ENCODE peak calls at places on chromosomes 7 and 10, in four cellular contexts. M is A549, D is H1, X is K562. F is an unnamed sample.

GRCh38 chr7:113175525-113176097 is 57.3 kb upstream of the SMIM30 start:
- DNase-seq in X (no peak), D (no peak), M (no peak), F (no peak)

GRCh38 chr10:4650109-4650508 is 175.9 kb upstream of the AKR1E2 start:
- DNase-seq in X (no peak), D (no peak), M (no peak), F (no peak)

GRCh38 chr7:128152721-128153120 is 88.4 kb upstream of the LEP start:
- DNase-seq in M (no peak), X (no peak), D (peak), F (no peak)

GRCh38 chr7:130699686-130700085 is 13.3 kb upstream of the TSGA13 start:
- DNase-seq in M (peak), X (no peak), D (no peak), F (no peak)

GRCh38 chr7:17646181-17646956 is 293.9 kb downstream of the SNX13 start:
- DNase-seq in X (no peak), D (no peak), M (peak), F (no peak)

GRCh38 chr10:62443866-62444265 is 69.7 kb downstream of the ZNF365 start:
- DNase-seq in D (no peak), X (no peak), M (no peak), F (no peak)

GRCh38 chr7:85150624-85151023 is 36.2 kb downstream of the SEMA3D start:
- DNase-seq in D (no peak), X (no peak), M (no peak), F (no peak)

GRCh38 chr10:102504179-102504975 is 605 bp downstream of the SUFU start:
- DNase-seq in D (peak), M (no peak), X (peak), F (no peak)

GRCh38 chr7:24793982-24794648 is 36.9 kb upstream of the GSDME start:
- DNase-seq in D (no peak), X (no peak), M (no peak), F (no peak)

GRCh38 chr7:116532102-116532501 is 7.3 kb downstream of the CAV1 start:
- DNase-seq in D (no peak), M (no peak), X (no peak), F (no peak)

GRCh38 chr10:24485299-24485698 is 238.4 kb downstream of the ARHGAP21 start:
- DNase-seq in M (no peak), X (no peak), D (no peak), F (no peak)

GRCh38 chr10:34131152-34131551 is 683.9 kb downstream of the PARD3 start:
- DNase-seq in M (no peak), D (no peak), X (no peak), F (no peak)

GRCh38 chr10:16195178-16195769 is 241.5 kb upstream of the PTER start:
- DNase-seq in D (no peak), M (no peak), X (no peak), F (no peak)

GRCh38 chr7:124603066-124603465 is 162.5 kb downstream of the GPR37 start:
- DNase-seq in X (no peak), D (no peak), M (no peak), F (no peak)

GRCh38 chr7:70380315-70381027 is 751.5 kb upstream of the GALNT17 start:
- DNase-seq in M (no peak), X (no peak), D (no peak), F (no peak)

GRCh38 chr10:102769375-102770107 is 25.8 kb downstream of the WBP1L start:
- DNase-seq in D (no peak), X (no peak), M (peak), F (peak)

GRCh38 chr10:101897633-101898032 is 54.0 kb upstream of the KCNIP2 start:
- DNase-seq in M (no peak), D (no peak), X (no peak), F (no peak)

GRCh38 chr7:76509931-76510877 is at the start of gene UPK3B:
- DNase-seq in M (peak), D (peak), X (no peak), F (no peak)

GRCh38 chr7:139673230-139673629 is 104.6 kb downstream of the HIPK2 start:
- DNase-seq in M (no peak), D (no peak), X (no peak), F (no peak)

GRCh38 chr7:124155400-124156022 is 122.6 kb upstream of the TMEM229A start:
- DNase-seq in D (no peak), M (peak), X (no peak), F (peak)

GRCh38 chr7:132428247-132428919 is 147.9 kb downstream of the PLXNA4 start:
- DNase-seq in M (no peak), D (no peak), X (no peak), F (no peak)

GRCh38 chr7:45221896-45222604 is 64.5 kb downstream of the RAMP3 start:
- DNase-seq in X (no peak), D (no peak), M (no peak), F (no peak)

GRCh38 chr10:131556897-131557500 is 245.5 kb upstream of the TCERG1L start:
- DNase-seq in D (no peak), X (no peak), M (no peak), F (no peak)

GRCh38 chr7:120272261-120272895 is 597 bp upstream of the KCND2 start:
- DNase-seq in D (peak), X (peak), M (peak), F (peak)

GRCh38 chr7:37494940-37495339 is 46.3 kb upstream of the ELMO1 start:
- DNase-seq in D (no peak), M (no peak), X (no peak), F (no peak)

GRCh38 chr10:132489053-132489703 is 48.4 kb upstream of the INPP5A start:
- DNase-seq in X (no peak), D (no peak), M (no peak), F (no peak)

GRCh38 chr7:129875745-129876411 is 76.9 kb downstream of the UBE2H start:
- DNase-seq in D (no peak), X (peak), M (peak), F (no peak)

GRCh38 chr7:25754751-25755150 is 397.2 kb upstream of the NFE2L3 start:
- DNase-seq in M (no peak), D (no peak), X (no peak), F (no peak)

GRCh38 chr7:123431075-123431614 is 103.2 kb downstream of the IQUB start:
- DNase-seq in D (no peak), X (no peak), M (no peak), F (no peak)

GRCh38 chr7:100933735-100934134 is 15.6 kb upstream of the MUC3A start:
- DNase-seq in X (peak), D (peak), M (no peak), F (no peak)

GRCh38 chr10:43239756-43240155 is 27.1 kb downstream of the RASGEF1A start:
- DNase-seq in M (no peak), X (no peak), D (no peak), F (no peak)

GRCh38 chr7:151429555-151430331 is 10.2 kb downstream of the CRYGN start:
- DNase-seq in M (no peak), X (no peak), D (no peak), F (no peak)

GRCh38 chr10:50033481-50033880 is 34.3 kb upstream of the WASHC2A start:
- DNase-seq in D (no peak), M (no peak), X (no peak), F (no peak)

GRCh38 chr10:120949511-120950102 is 98.4 kb downstream of the WDR11 start:
- DNase-seq in M (no peak), D (peak), X (no peak), F (no peak)

GRCh38 chr10:103983367-103983911 is 16.5 kb downstream of the SLK start:
- DNase-seq in D (no peak), M (no peak), X (no peak), F (no peak)

GRCh38 chr10:103985726-103986125 is 18.8 kb downstream of the SLK start:
- DNase-seq in X (no peak), D (no peak), M (no peak), F (no peak)

GRCh38 chr10:103982639-103983038 is 15.7 kb downstream of the SLK start:
- DNase-seq in M (peak), D (no peak), X (no peak), F (peak)

GRCh38 chr10:103990170-103990930 is 23.4 kb downstream of the SLK start:
- DNase-seq in X (no peak), D (no peak), M (no peak), F (no peak)

GRCh38 chr10:103986360-103986759 is 19.4 kb downstream of the SLK start:
- DNase-seq in X (no peak), M (no peak), D (no peak), F (no peak)
- TF ChIP-seq RNF2 in X (no peak), M (no peak), D (no peak), F (no peak)

GRCh38 chr10:91941426-91941825 is 17.9 kb downstream of the BTAF1 start:
- DNase-seq in M (no peak), D (no peak), X (no peak), F (no peak)

GRCh38 chr10:91939653-91940052 is 16.1 kb downstream of the BTAF1 start:
- DNase-seq in X (no peak), D (no peak), M (no peak), F (no peak)

GRCh38 chr10:91944880-91945630 is 21.5 kb downstream of the BTAF1 start:
- DNase-seq in M (no peak), X (no peak), D (no peak), F (no peak)
- TF ChIP-seq RNF2 in M (no peak), X (no peak), D (no peak), F (no peak)

GRCh38 chr7:149867762-149868637 is 5.8 kb upstream of the ATP6V0E2 start:
- DNase-seq in D (no peak), X (no peak), M (no peak), F (no peak)

GRCh38 chr7:149864751-149865150 is 9.0 kb upstream of the ATP6V0E2 start:
- DNase-seq in X (no peak), D (no peak), M (no peak), F (no peak)

GRCh38 chr7:149865437-149865836 is 8.3 kb upstream of the ATP6V0E2 start:
- DNase-seq in M (no peak), X (no peak), D (no peak), F (no peak)

GRCh38 chr7:149866817-149867447 is 6.8 kb upstream of the ATP6V0E2 start:
- DNase-seq in X (no peak), M (no peak), D (no peak), F (no peak)

GRCh38 chr7:149866139-149866785 is 7.5 kb upstream of the ATP6V0E2 start:
- DNase-seq in X (no peak), M (no peak), D (no peak), F (no peak)
- TF ChIP-seq RNF2 in X (no peak), M (no peak), D (no peak), F (no peak)

DNA sequence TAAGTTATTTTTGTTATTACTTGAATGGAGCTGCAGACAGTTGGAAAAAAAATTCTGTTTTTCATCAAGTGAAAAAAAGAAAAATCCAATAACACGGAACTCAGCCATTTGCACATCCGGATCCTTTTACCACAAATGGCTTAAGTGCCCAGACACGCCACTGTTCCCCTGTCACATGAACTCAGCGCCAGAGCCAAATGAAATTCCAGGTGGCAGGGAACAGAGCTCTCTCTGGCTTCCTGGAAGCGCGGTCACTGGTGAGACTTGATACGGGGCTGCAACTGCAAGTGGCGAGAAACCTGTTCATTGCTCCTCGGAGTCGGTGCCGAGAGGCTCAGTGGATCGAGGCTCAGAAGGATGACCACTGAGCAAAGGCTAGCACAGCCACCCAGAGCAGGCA is 60.8 kb upstream of the NPTX2 start:
- DNase-seq in X (no peak), D (no peak), M (no peak), F (no peak)
- TF ChIP-seq RNF2 in X (no peak), D (no peak), M (no peak), F (no peak)

DNA sequence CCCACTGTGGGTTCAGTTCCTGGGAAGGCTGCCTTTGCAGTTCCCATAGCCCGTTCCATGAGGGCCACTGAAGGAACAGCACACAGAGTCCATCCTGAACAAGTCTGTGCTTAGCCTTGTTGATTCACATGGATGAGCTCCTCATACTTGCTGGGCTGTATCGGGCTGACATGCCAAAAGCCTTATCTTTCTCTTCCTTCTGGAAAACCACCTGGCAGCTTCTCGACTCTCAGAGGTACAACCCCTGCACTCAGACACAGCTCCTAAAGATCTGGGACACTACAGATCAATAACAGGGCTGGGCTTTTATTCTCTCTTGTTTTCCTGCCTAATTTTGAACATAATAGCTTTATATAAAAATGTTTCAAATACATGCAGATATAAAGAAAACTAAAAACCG is 667.2 kb downstream of the SDK1 start:
- DNase-seq in D (no peak), M (no peak), X (no peak), F (no peak)
- TF ChIP-seq RNF2 in D (no peak), M (no peak), X (no peak), F (no peak)

GRCh38 chr7:74570533-74571156 is 86.9 kb upstream of the GTF2I start:
- DNase-seq in D (no peak), M (no peak), X (no peak), F (no peak)

GRCh38 chr7:74572301-74573090 is 85.0 kb upstream of the GTF2I start:
- DNase-seq in X (peak), M (no peak), D (no peak), F (no peak)

GRCh38 chr7:74575811-74576210 is 81.7 kb upstream of the GTF2I start:
- DNase-seq in D (no peak), M (no peak), X (no peak), F (no peak)

GRCh38 chr7:74573499-74573898 is 84.0 kb upstream of the GTF2I start:
- DNase-seq in D (no peak), M (no peak), X (peak), F (no peak)

DNA sequence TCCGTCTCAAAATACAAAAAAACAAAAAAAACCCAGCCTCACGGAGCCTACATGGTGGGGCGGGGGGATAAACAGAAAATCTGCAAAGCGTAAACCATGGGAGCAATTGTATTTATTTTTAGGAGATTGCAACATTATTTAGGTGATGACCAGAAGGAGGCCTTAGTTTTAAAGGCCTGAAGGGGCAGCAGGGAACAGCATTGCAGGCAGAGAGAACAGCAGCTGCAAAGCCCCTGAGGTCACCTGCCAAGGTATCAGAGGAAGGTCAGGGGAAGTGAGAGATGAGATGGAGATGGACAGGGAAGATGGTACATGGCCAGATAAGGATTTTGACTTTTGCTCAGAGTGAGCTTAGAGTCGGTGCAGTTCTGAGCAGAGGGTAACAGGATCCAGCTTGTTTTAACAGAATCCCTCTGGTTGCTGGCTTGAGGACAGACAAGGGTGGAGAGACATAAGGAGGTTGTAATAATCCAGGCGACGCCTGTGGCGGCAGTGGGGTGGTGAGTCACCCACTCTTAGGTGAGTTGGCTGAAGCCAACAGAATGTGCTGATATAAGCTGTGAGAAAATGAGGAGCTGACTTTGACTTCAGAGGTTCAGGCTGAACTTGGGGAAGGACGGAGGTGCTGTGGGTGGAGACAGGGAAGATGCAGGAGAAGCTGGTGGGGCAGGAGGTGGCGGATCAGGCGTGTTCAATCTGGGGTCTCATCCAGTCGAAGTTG is 82.3 kb upstream of the GTF2I start:
- DNase-seq in X (no peak), D (no peak), M (peak), F (no peak)
- TF ChIP-seq RNF2 in X (no peak), D (no peak), M (no peak), F (no peak)

GRCh38 chr10:8910314-8910713 is 855.8 kb downstream of the GATA3 start:
- DNase-seq in D (no peak), X (no peak), M (no peak), F (no peak)

GRCh38 chr10:8919291-8919690 is 864.8 kb downstream of the GATA3 start:
- DNase-seq in M (no peak), X (no peak), D (no peak), F (no peak)

GRCh38 chr10:8911032-8911431 is 856.5 kb downstream of the GATA3 start:
- DNase-seq in M (no peak), X (no peak), D (no peak), F (no peak)

GRCh38 chr10:8912108-8912507 is 857.6 kb downstream of the GATA3 start:
- DNase-seq in M (no peak), D (no peak), X (no peak), F (no peak)

GRCh38 chr10:8913720-8914119 is 859.2 kb downstream of the GATA3 start:
- DNase-seq in M (peak), X (no peak), D (no peak), F (no peak)
- TF ChIP-seq RNF2 in M (no peak), X (no peak), D (no peak), F (no peak)

GRCh38 chr10:122550983-122551382 is 9.6 kb upstream of the DMBT1 start:
- DNase-seq in D (no peak), X (no peak), M (no peak), F (no peak)
- TF ChIP-seq RNF2 in D (no peak), X (no peak), M (no peak), F (no peak)